ENCODE peak calls at places on chromosomes 6 and 20, in eight cellular contexts. One of them, this sample, is unnamed.

GRCh38 chr6:90319044-90319443 is 22.4 kb upstream of the BACH2 start:
- DNase-seq in activated effector memory CD4-positive, alpha-beta T cell treated with anti-CD3 and anti-CD28 coated beads, Interleukin-2, amount 50 U/mL, for 16 hours: no peak
- DNase-seq in NCI-H524: no peak
- DNase-seq in kidney tubule cell: no peak
- DNase-seq in substantia nigra: no peak
- DNase-seq in activated T-helper 1 cell treated with Interleukin-2 at 50 U/mL for 16 hours: no peak
- DNase-seq in NCI-H345: no peak
- DNase-seq in germinal center: no peak
- DNase-seq in this sample: peak

GRCh38 chr6:7112741-7113313 is 5.1 kb downstream of the RREB1 start:
- DNase-seq in NCI-H345: no peak
- DNase-seq in kidney tubule cell: peak
- DNase-seq in substantia nigra: no peak
- DNase-seq in NCI-H524: no peak
- DNase-seq in activated effector memory CD4-positive, alpha-beta T cell treated with anti-CD3 and anti-CD28 coated beads, Interleukin-2, amount 50 U/mL, for 16 hours: peak
- DNase-seq in germinal center: no peak
- DNase-seq in activated T-helper 1 cell treated with Interleukin-2 at 50 U/mL for 16 hours: peak
- DNase-seq in this sample: peak

GRCh38 chr20:47357296-47358051 is 975 bp upstream of the ZMYND8 start:
- DNase-seq in NCI-H345: peak
- DNase-seq in activated effector memory CD4-positive, alpha-beta T cell treated with anti-CD3 and anti-CD28 coated beads, Interleukin-2, amount 50 U/mL, for 16 hours: peak
- DNase-seq in NCI-H524: peak
- DNase-seq in kidney tubule cell: peak
- DNase-seq in germinal center: peak
- DNase-seq in activated T-helper 1 cell treated with Interleukin-2 at 50 U/mL for 16 hours: peak
- DNase-seq in substantia nigra: peak
- DNase-seq in this sample: peak

GRCh38 chr6:4930025-4930692 is 73.7 kb downstream of the RPP40 start:
- DNase-seq in activated T-helper 1 cell treated with Interleukin-2 at 50 U/mL for 16 hours: no peak
- DNase-seq in germinal center: no peak
- DNase-seq in kidney tubule cell: no peak
- DNase-seq in NCI-H345: peak
- DNase-seq in substantia nigra: no peak
- DNase-seq in activated effector memory CD4-positive, alpha-beta T cell treated with anti-CD3 and anti-CD28 coated beads, Interleukin-2, amount 50 U/mL, for 16 hours: no peak
- DNase-seq in NCI-H524: no peak
- DNase-seq in this sample: no peak

GRCh38 chr6:76697585-76697984 is 625.1 kb upstream of the IMPG1 start:
- DNase-seq in NCI-H524: no peak
- DNase-seq in activated effector memory CD4-positive, alpha-beta T cell treated with anti-CD3 and anti-CD28 coated beads, Interleukin-2, amount 50 U/mL, for 16 hours: no peak
- DNase-seq in germinal center: no peak
- DNase-seq in activated T-helper 1 cell treated with Interleukin-2 at 50 U/mL for 16 hours: no peak
- DNase-seq in kidney tubule cell: no peak
- DNase-seq in substantia nigra: no peak
- DNase-seq in NCI-H345: no peak
- DNase-seq in this sample: peak

GRCh38 chr6:145073811-145074210 is 661.5 kb downstream of the EPM2A start:
- DNase-seq in substantia nigra: no peak
- DNase-seq in activated effector memory CD4-positive, alpha-beta T cell treated with anti-CD3 and anti-CD28 coated beads, Interleukin-2, amount 50 U/mL, for 16 hours: no peak
- DNase-seq in germinal center: no peak
- DNase-seq in NCI-H345: no peak
- DNase-seq in kidney tubule cell: no peak
- DNase-seq in activated T-helper 1 cell treated with Interleukin-2 at 50 U/mL for 16 hours: no peak
- DNase-seq in NCI-H524: no peak
- DNase-seq in this sample: no peak

GRCh38 chr6:156250593-156250992 is 526.6 kb upstream of the ARID1B start:
- DNase-seq in NCI-H345: no peak
- DNase-seq in NCI-H524: no peak
- DNase-seq in activated T-helper 1 cell treated with Interleukin-2 at 50 U/mL for 16 hours: no peak
- DNase-seq in kidney tubule cell: peak
- DNase-seq in activated effector memory CD4-positive, alpha-beta T cell treated with anti-CD3 and anti-CD28 coated beads, Interleukin-2, amount 50 U/mL, for 16 hours: no peak
- DNase-seq in germinal center: no peak
- DNase-seq in substantia nigra: no peak
- DNase-seq in this sample: no peak

GRCh38 chr6:71402101-71402500 is 113.5 kb downstream of the OGFRL1 start:
- DNase-seq in NCI-H345: no peak
- DNase-seq in activated effector memory CD4-positive, alpha-beta T cell treated with anti-CD3 and anti-CD28 coated beads, Interleukin-2, amount 50 U/mL, for 16 hours: no peak
- DNase-seq in activated T-helper 1 cell treated with Interleukin-2 at 50 U/mL for 16 hours: no peak
- DNase-seq in germinal center: no peak
- DNase-seq in kidney tubule cell: peak
- DNase-seq in NCI-H524: no peak
- DNase-seq in substantia nigra: no peak
- DNase-seq in this sample: no peak

GRCh38 chr6:109008537-109008950 is 86.1 kb downstream of the SESN1 start:
- DNase-seq in NCI-H345: peak
- DNase-seq in NCI-H524: no peak
- DNase-seq in activated T-helper 1 cell treated with Interleukin-2 at 50 U/mL for 16 hours: no peak
- DNase-seq in germinal center: no peak
- DNase-seq in activated effector memory CD4-positive, alpha-beta T cell treated with anti-CD3 and anti-CD28 coated beads, Interleukin-2, amount 50 U/mL, for 16 hours: no peak
- DNase-seq in kidney tubule cell: no peak
- DNase-seq in substantia nigra: no peak
- DNase-seq in this sample: no peak

GRCh38 chr20:25251558-25251957 is 3.7 kb downstream of the PYGB start:
- DNase-seq in NCI-H345: no peak
- DNase-seq in kidney tubule cell: no peak
- DNase-seq in NCI-H524: no peak
- DNase-seq in substantia nigra: no peak
- DNase-seq in activated effector memory CD4-positive, alpha-beta T cell treated with anti-CD3 and anti-CD28 coated beads, Interleukin-2, amount 50 U/mL, for 16 hours: no peak
- DNase-seq in germinal center: no peak
- DNase-seq in activated T-helper 1 cell treated with Interleukin-2 at 50 U/mL for 16 hours: no peak
- DNase-seq in this sample: no peak

GRCh38 chr20:59013959-59014608 is 5.1 kb upstream of the TUBB1 start:
- DNase-seq in substantia nigra: no peak
- DNase-seq in kidney tubule cell: peak
- DNase-seq in activated effector memory CD4-positive, alpha-beta T cell treated with anti-CD3 and anti-CD28 coated beads, Interleukin-2, amount 50 U/mL, for 16 hours: peak
- DNase-seq in activated T-helper 1 cell treated with Interleukin-2 at 50 U/mL for 16 hours: no peak
- DNase-seq in NCI-H524: no peak
- DNase-seq in germinal center: no peak
- DNase-seq in NCI-H345: no peak
- DNase-seq in this sample: no peak

GRCh38 chr6:38771111-38771694 is 56.1 kb downstream of the DNAH8 start:
- DNase-seq in germinal center: no peak
- DNase-seq in NCI-H524: no peak
- DNase-seq in substantia nigra: no peak
- DNase-seq in kidney tubule cell: peak
- DNase-seq in NCI-H345: no peak
- DNase-seq in activated T-helper 1 cell treated with Interleukin-2 at 50 U/mL for 16 hours: no peak
- DNase-seq in activated effector memory CD4-positive, alpha-beta T cell treated with anti-CD3 and anti-CD28 coated beads, Interleukin-2, amount 50 U/mL, for 16 hours: no peak
- DNase-seq in this sample: no peak

GRCh38 chr20:58033026-58033536 is 195.4 kb downstream of the ANKRD60 start:
- DNase-seq in activated T-helper 1 cell treated with Interleukin-2 at 50 U/mL for 16 hours: no peak
- DNase-seq in kidney tubule cell: no peak
- DNase-seq in NCI-H524: no peak
- DNase-seq in activated effector memory CD4-positive, alpha-beta T cell treated with anti-CD3 and anti-CD28 coated beads, Interleukin-2, amount 50 U/mL, for 16 hours: no peak
- DNase-seq in NCI-H345: no peak
- DNase-seq in substantia nigra: no peak
- DNase-seq in germinal center: no peak
- DNase-seq in this sample: no peak

GRCh38 chr6:1624071-1624847 is 14.5 kb downstream of the FOXC1 start:
- DNase-seq in NCI-H524: peak
- DNase-seq in substantia nigra: no peak
- DNase-seq in NCI-H345: no peak
- DNase-seq in germinal center: no peak
- DNase-seq in activated T-helper 1 cell treated with Interleukin-2 at 50 U/mL for 16 hours: no peak
- DNase-seq in kidney tubule cell: peak
- DNase-seq in activated effector memory CD4-positive, alpha-beta T cell treated with anti-CD3 and anti-CD28 coated beads, Interleukin-2, amount 50 U/mL, for 16 hours: no peak
- DNase-seq in this sample: no peak

This sample was measured in DMS53.